ENCODE peak calls at places on chromosome 17, in eight cellular contexts. X, A, E, C, U, Z, V and L are unnamed samples.

GRCh38 chr17:80539022-80539421 is 5.6 kb upstream of the RPTOR start:
- DNase-seq in X (no peak), A (peak), E (no peak), C (peak), U (no peak), Z (no peak), V (no peak), L (no peak)

GRCh38 chr17:65433592-65433991 is 127.9 kb downstream of the AXIN2 start:
- DNase-seq in X (peak), A (no peak), E (no peak), C (no peak), U (no peak), Z (no peak), V (no peak), L (no peak)

GRCh38 chr17:81731271-81731670 is 19.2 kb downstream of the SLC25A10 start:
- DNase-seq in X (peak), A (no peak), E (no peak), C (no peak), U (no peak), Z (no peak), V (peak), L (no peak)

GRCh38 chr17:65559802-65560627 is 1.4 kb downstream of the AXIN2 start:
- DNase-seq in X (peak), A (peak), E (no peak), C (peak), U (no peak), Z (peak), V (peak), L (no peak)

GRCh38 chr17:81429353-81429774 is 34.1 kb downstream of the BAHCC1 start:
- DNase-seq in X (peak), A (no peak), E (no peak), C (peak), U (peak), Z (peak), V (no peak), L (no peak)

GRCh38 chr17:3004925-3005324 is 58.5 kb downstream of the OR1D5 start:
- DNase-seq in X (no peak), A (no peak), E (no peak), C (no peak), U (no peak), Z (peak), V (no peak), L (no peak)

GRCh38 chr17:78342438-78343098 is 17.3 kb downstream of the SOCS3 start:
- DNase-seq in X (peak), A (peak), E (peak), C (peak), U (no peak), Z (peak), V (no peak), L (no peak)

GRCh38 chr17:4048218-4048617 is 84.0 kb upstream of the ATP2A3 start:
- DNase-seq in X (no peak), A (no peak), E (no peak), C (no peak), U (no peak), Z (no peak), V (no peak), L (no peak)

GRCh38 chr17:40430272-40431230 is 12.7 kb upstream of the IGFBP4 start:
- DNase-seq in X (no peak), A (no peak), E (no peak), C (no peak), U (peak), Z (no peak), V (no peak), L (no peak)

GRCh38 chr17:15941781-15942180 is 3.1 kb upstream of the ADORA2B start:
- DNase-seq in X (no peak), A (no peak), E (no peak), C (no peak), U (no peak), Z (no peak), V (no peak), L (no peak)

GRCh38 chr17:7491583-7491982 is 7.4 kb downstream of the POLR2A start:
- DNase-seq in X (no peak), A (no peak), E (no peak), C (no peak), U (no peak), Z (no peak), V (no peak), L (no peak)

GRCh38 chr17:29363716-29364115 is 26.4 kb upstream of the TAOK1 start:
- DNase-seq in X (no peak), A (no peak), E (no peak), C (no peak), U (no peak), Z (no peak), V (no peak), L (no peak)

GRCh38 chr17:50863931-50864330 is 2.2 kb downstream of the TOB1 start:
- DNase-seq in X (no peak), A (no peak), E (no peak), C (no peak), U (no peak), Z (no peak), V (no peak), L (no peak)

GRCh38 chr17:8740486-8740885 is 4.2 kb downstream of the CCDC42 start:
- DNase-seq in X (no peak), A (peak), E (no peak), C (no peak), U (no peak), Z (no peak), V (peak), L (peak)

GRCh38 chr17:8084250-8084649 is 3.3 kb downstream of the ALOX12B start:
- DNase-seq in X (no peak), A (no peak), E (no peak), C (no peak), U (no peak), Z (peak), V (no peak), L (no peak)

GRCh38 chr17:36547776-36548175 is 3.1 kb downstream of the GGNBP2 start:
- DNase-seq in X (no peak), A (no peak), E (no peak), C (no peak), U (no peak), Z (no peak), V (no peak), L (no peak)
- H3K4me3 ChIP-seq in X (peak), A (peak), E (no peak), C (peak), U (no peak), Z (no peak), V (no peak), L (no peak)

GRCh38 chr17:45813051-45813731 is 29.1 kb downstream of the CRHR1 start:
- DNase-seq in X (peak), A (peak), E (no peak), C (no peak), U (no peak), Z (peak), V (no peak), L (no peak)
- TF ChIP-seq CTCF in X (peak), A (peak), E (no peak), C (no peak), U (no peak), Z (no peak), V (no peak), L (no peak)

DNA sequence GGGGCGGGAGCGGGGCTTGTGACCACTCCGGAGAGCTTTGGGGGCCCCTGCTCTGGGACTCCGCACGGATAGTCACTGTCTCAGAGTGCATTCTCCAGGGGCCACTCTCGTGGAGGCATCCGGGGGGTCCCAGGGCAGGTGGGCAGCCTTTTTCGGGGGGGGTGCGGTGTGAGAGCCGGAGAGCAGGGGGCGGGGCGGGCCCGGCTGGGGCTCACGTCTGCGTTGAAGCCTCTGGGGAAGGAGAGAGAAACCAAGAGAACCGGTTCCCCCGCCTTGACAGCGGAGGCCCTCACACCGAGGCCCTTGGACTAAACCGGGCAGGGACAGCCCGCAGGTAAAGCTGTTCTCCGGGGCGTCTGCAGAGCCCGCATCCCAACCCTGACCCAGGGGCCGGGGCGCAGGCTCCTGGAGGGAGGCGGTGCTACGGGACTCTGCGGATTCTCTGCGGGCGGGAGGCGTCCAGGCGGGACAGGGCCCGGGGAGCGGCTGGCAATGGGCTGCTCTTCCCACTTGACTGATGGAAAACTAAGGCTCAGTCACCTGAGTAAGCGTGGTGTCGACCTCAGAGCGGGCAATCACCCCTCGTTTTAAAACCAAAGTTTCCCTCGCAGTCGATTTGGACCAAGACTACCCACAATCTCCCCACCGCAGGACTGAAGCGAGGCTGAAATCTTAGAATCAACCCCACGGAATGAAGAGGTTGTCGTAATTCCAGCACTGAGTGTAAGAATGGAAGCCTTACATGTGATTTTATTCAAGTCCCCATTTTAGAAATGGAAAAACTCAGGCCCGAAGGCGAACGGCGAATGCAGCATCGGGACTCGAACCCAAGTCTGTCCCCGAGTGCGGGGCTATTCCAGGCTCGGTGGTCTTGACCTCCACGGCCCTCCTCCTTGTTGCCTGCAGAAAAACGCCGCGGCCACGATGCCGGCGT is 49.6 kb upstream of the AMZ2 start:
- DNase-seq in X (no peak), A (peak), E (no peak), C (peak), U (no peak), Z (no peak), V (no peak), L (no peak)
- H3K4me3 ChIP-seq in X (no peak), A (peak), E (no peak), C (peak), U (no peak), Z (peak), V (no peak), L (no peak)

GRCh38 chr17:72561680-72562079 is 440.9 kb downstream of the SOX9 start:
- DNase-seq in X (no peak), A (no peak), E (no peak), C (no peak), U (no peak), Z (no peak), V (no peak), L (no peak)

GRCh38 chr17:72560303-72561247 is 439.8 kb downstream of the SOX9 start:
- DNase-seq in X (peak), A (peak), E (peak), C (peak), U (no peak), Z (no peak), V (peak), L (peak)

GRCh38 chr17:72556944-72557826 is 436.4 kb downstream of the SOX9 start:
- DNase-seq in X (peak), A (peak), E (peak), C (peak), U (peak), Z (no peak), V (peak), L (peak)

GRCh38 chr17:72561266-72561665 is 440.4 kb downstream of the SOX9 start:
- DNase-seq in X (no peak), A (no peak), E (no peak), C (no peak), U (no peak), Z (no peak), V (no peak), L (no peak)

GRCh38 chr17:72558971-72559476 is 438.2 kb downstream of the SOX9 start:
- DNase-seq in X (no peak), A (no peak), E (no peak), C (no peak), U (no peak), Z (no peak), V (no peak), L (no peak)
- TF ChIP-seq CTCF in X (no peak), A (no peak), E (no peak), C (no peak), U (no peak), Z (no peak), V (no peak), L (no peak)